ENCODE peak calls at places on chromosomes 11 and 22, in seven cellular contexts. A is HCT116, U is H1, L is HepG2, R is SK-N-SH, X is K562, N is GM12878. C is an unnamed sample.

GRCh38 chr22:23282986-23283385 is 102.7 kb downstream of the BCR start:
- DNase-seq in A (no peak), N (no peak), U (no peak), L (no peak), R (no peak), X (peak), C (no peak)

GRCh38 chr11:110219011-110219785 is 77.2 kb downstream of the RDX start:
- DNase-seq in A (no peak), X (no peak), N (no peak), U (no peak), L (no peak), R (no peak), C (no peak)

GRCh38 chr22:35740616-35741015 is 22.9 kb downstream of the APOL5 start:
- DNase-seq in N (no peak), A (no peak), L (no peak), R (no peak), X (no peak), U (no peak), C (no peak)

GRCh38 chr22:42173183-42173926 is 42.7 kb upstream of the CYP2D6 start:
- DNase-seq in U (no peak), N (no peak), A (no peak), R (no peak), X (no peak), L (no peak), C (no peak)

GRCh38 chr22:44311104-44311854 is 1.5 kb downstream of the SHISAL1 start:
- DNase-seq in R (no peak), N (no peak), A (no peak), U (no peak), L (no peak), X (no peak), C (no peak)

GRCh38 chr11:132405728-132406127 is 1035.3 kb downstream of the NTM start:
- DNase-seq in L (no peak), N (no peak), A (no peak), U (peak), R (no peak), X (no peak), C (no peak)

GRCh38 chr22:24878969-24879368 is 67.5 kb downstream of the LHFPL7 start:
- DNase-seq in X (no peak), R (no peak), L (no peak), N (no peak), A (no peak), U (no peak), C (no peak)

GRCh38 chr22:48779661-48780596 is 1047.7 kb downstream of the BRD1 start:
- DNase-seq in L (no peak), A (no peak), X (no peak), N (no peak), U (no peak), R (no peak), C (no peak)

GRCh38 chr11:5550440-5551095 is 2.2 kb upstream of the OR52H1 start:
- DNase-seq in X (peak), L (no peak), U (no peak), A (peak), N (peak), R (no peak), C (no peak)

GRCh38 chr11:57460017-57460755 is at the start of gene RTN4RL2:
- DNase-seq in X (peak), R (peak), A (peak), N (no peak), L (peak), U (no peak), C (peak)

GRCh38 chr11:7444582-7444981 is 40.7 kb upstream of the OLFML1 start:
- DNase-seq in R (no peak), X (no peak), A (no peak), U (no peak), N (no peak), L (no peak), C (no peak)

GRCh38 chr11:89436071-89436470 is 55.1 kb downstream of the NOX4 start:
- DNase-seq in A (no peak), N (no peak), U (no peak), R (no peak), L (no peak), X (no peak), C (no peak)

GRCh38 chr11:77106759-77107158 is 4.1 kb downstream of the OMP start:
- DNase-seq in X (no peak), A (no peak), L (no peak), R (no peak), U (no peak), N (no peak), C (no peak)

GRCh38 chr22:36359172-36359973 is 28.4 kb downstream of the MYH9 start:
- DNase-seq in X (no peak), A (no peak), R (no peak), U (no peak), L (no peak), N (peak), C (no peak)

GRCh38 chr11:72446929-72447753 is 12.8 kb upstream of the CLPB start:
- DNase-seq in A (peak), N (no peak), R (peak), U (no peak), L (peak), X (peak), C (peak)

GRCh38 chr11:47889714-47890441 is 41.7 kb upstream of the NUP160 start:
- DNase-seq in A (no peak), X (no peak), R (no peak), U (no peak), L (no peak), N (no peak), C (no peak)

GRCh38 chr11:47887910-47888569 is 39.9 kb upstream of the NUP160 start:
- DNase-seq in A (no peak), X (no peak), N (no peak), U (no peak), L (no peak), R (no peak), C (no peak)

GRCh38 chr11:47891886-47892285 is 43.7 kb upstream of the NUP160 start:
- DNase-seq in U (no peak), N (no peak), L (no peak), A (no peak), R (no peak), X (no peak), C (no peak)

GRCh38 chr11:47881145-47881544 is 33.0 kb upstream of the NUP160 start:
- DNase-seq in R (no peak), N (no peak), X (no peak), L (no peak), U (no peak), A (no peak), C (no peak)

DNA sequence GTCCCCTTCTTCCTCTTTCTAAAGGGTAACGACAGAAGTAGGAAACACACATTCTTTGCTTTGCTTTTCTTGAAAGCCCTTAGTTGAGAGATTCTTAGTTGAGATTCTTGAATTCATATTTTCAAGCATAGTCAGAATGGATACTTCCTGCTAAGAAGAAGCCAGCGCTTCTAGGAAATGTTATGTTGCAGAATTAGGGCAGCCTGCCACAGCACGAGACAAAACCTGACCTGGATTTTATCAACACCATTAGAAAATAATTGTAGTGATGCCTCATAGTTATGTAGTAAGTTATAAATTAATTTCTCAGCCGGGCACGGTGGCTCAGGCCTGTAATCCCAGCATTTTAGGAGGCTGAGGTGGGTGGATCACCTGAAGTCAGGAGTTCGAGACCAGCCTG is 37.9 kb upstream of the NUP160 start:
- DNase-seq in R (no peak), U (no peak), X (no peak), A (no peak), L (no peak), N (no peak), C (no peak)
- TF ChIP-seq JUND in R (peak), U (no peak), X (no peak), A (no peak), L (no peak), N (no peak), C (no peak)

GRCh38 chr11:2740275-2740940 is 40.6 kb upstream of the KCNQ1OT1 start:
- DNase-seq in L (no peak), U (no peak), R (no peak), N (no peak), X (peak), A (no peak), C (no peak)

GRCh38 chr11:2737876-2738275 is 38.1 kb upstream of the KCNQ1OT1 start:
- DNase-seq in R (no peak), U (no peak), A (no peak), X (peak), N (no peak), L (no peak), C (no peak)

GRCh38 chr11:2737226-2737590 is 37.4 kb upstream of the KCNQ1OT1 start:
- DNase-seq in N (no peak), A (no peak), L (no peak), R (no peak), X (no peak), U (no peak), C (no peak)

GRCh38 chr11:2739531-2740274 is 39.9 kb upstream of the KCNQ1OT1 start:
- DNase-seq in A (no peak), L (no peak), U (no peak), X (no peak), N (no peak), R (no peak), C (no peak)

GRCh38 chr11:2738551-2739431 is 39.0 kb upstream of the KCNQ1OT1 start:
- DNase-seq in U (no peak), L (no peak), N (no peak), A (no peak), R (no peak), X (peak), C (no peak)
- TF ChIP-seq JUND in U (no peak), L (no peak), N (no peak), A (no peak), R (no peak), X (no peak), C (no peak)

GRCh38 chr11:34373727-34374126 is 15.9 kb upstream of the ABTB2 start:
- DNase-seq in A (no peak), N (no peak), R (no peak), X (no peak), L (no peak), U (no peak), C (no peak)

GRCh38 chr11:34381775-34382174 is 24.0 kb upstream of the ABTB2 start:
- DNase-seq in R (no peak), X (no peak), U (no peak), L (no peak), A (no peak), N (no peak), C (no peak)

GRCh38 chr11:34379539-34379938 is 21.7 kb upstream of the ABTB2 start:
- DNase-seq in R (no peak), L (no peak), U (no peak), A (no peak), N (no peak), X (no peak), C (no peak)

GRCh38 chr11:34380696-34381095 is 22.9 kb upstream of the ABTB2 start:
- DNase-seq in R (no peak), L (peak), U (no peak), X (no peak), A (peak), N (no peak), C (no peak)

GRCh38 chr11:34379081-34379480 is 21.3 kb upstream of the ABTB2 start:
- DNase-seq in L (no peak), N (no peak), A (no peak), R (no peak), X (no peak), U (no peak), C (no peak)
- TF ChIP-seq JUND in L (no peak), N (no peak), A (no peak), R (no peak), X (no peak), U (no peak), C (no peak)

GRCh38 chr11:86087281-86087680 is 18.4 kb upstream of the PICALM start:
- DNase-seq in R (no peak), U (no peak), X (no peak), A (no peak), L (no peak), N (no peak), C (no peak)
- TF ChIP-seq JUND in R (no peak), U (no peak), X (no peak), A (no peak), L (no peak), N (no peak), C (no peak)

GRCh38 chr11:33525789-33526188 is 174.8 kb downstream of the C11orf91 start:
- DNase-seq in U (peak), X (no peak), N (no peak), L (no peak), A (no peak), R (no peak), C (no peak)

GRCh38 chr11:33520103-33520502 is 180.5 kb downstream of the C11orf91 start:
- DNase-seq in X (no peak), N (no peak), L (no peak), A (no peak), R (no peak), U (no peak), C (no peak)

DNA sequence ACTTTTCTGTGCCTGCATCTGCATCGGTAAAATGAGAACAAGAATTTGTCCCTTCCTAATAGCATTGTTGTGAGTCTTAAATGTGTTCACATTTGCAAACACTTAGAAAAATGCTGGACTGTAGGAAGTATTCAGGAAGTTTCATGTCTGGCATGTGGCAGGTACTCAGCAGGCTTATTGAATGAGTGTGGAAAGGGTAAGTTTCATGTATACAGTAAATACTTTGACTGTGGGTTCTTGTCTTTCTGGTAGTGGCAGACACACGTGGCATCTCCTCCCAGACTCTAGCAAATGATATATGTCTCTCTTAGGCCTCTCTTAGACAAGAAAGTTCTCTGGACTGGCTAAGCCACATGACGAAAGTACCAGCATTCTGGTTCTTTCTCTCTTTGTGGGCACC is 179.2 kb downstream of the C11orf91 start:
- DNase-seq in X (no peak), A (no peak), N (no peak), R (no peak), U (no peak), L (no peak), C (no peak)
- TF ChIP-seq JUND in X (no peak), A (no peak), N (no peak), R (no peak), U (no peak), L (no peak), C (no peak)

DNA sequence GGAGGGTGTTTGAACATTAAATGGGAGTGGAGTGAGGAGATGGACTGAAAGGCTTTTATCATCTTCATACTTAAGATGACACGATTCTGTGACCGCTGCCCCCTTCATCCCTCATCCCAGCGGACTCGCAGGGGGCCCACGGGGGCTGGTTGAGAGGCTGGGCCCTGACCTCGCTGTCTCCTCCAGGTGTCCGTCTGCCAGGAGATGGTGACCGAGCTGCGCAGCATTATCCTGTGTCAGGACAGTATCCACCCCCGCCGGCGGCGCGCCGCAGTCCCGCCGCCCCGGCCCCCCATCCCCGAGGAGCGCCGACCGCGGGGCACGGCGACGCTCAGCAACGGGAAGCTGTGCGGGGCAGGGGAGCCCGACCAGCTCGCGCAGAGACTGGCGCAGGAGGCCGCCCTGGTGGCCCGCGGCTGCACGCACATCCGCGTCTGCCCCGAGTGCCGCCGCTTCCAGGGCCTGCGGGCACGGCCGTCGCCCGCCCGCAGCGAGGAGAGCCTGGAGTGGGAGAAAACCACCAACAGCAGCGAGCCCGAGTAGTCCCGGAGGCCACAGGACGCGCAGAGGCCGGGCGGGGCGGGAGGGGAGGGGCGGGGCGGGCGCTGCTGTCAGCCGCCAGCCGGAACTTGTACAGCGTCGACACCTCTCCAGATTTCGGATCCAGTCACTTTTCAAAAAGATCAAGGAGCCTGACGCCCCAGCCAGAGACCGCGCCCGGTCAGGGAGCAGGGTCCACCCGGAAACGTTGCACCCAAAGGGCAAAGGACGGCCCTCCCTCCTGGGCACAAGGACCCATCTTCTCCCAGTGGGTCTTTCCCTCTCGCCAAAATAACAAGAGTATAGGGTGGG is 38.0 kb upstream of the TBCEL start:
- DNase-seq in X (peak), U (no peak), A (no peak), R (peak), L (peak), N (no peak), C (peak)
- TF ChIP-seq JUND in X (no peak), U (no peak), A (no peak), R (no peak), L (no peak), N (no peak), C (no peak)

GRCh38 chr11:101880208-101880607 is 34.6 kb upstream of the CEP126 start:
- DNase-seq in N (no peak), R (peak), U (no peak), X (peak), A (peak), L (peak), C (peak)
- TF ChIP-seq JUND in N (no peak), R (no peak), U (no peak), X (no peak), A (no peak), L (no peak), C (no peak)

GRCh38 chr11:74438681-74439080 is 28.7 kb downstream of the KCNE3 start:
- DNase-seq in N (no peak), U (no peak), L (no peak), X (no peak), A (no peak), R (no peak), C (no peak)

GRCh38 chr11:74429205-74429604 is 31.0 kb upstream of the PGM2L1 start:
- DNase-seq in L (no peak), X (no peak), A (no peak), U (no peak), N (no peak), R (no peak), C (no peak)

GRCh38 chr11:74437441-74437840 is 29.9 kb downstream of the KCNE3 start:
- DNase-seq in A (no peak), R (no peak), X (peak), U (no peak), N (no peak), L (no peak), C (no peak)

DNA sequence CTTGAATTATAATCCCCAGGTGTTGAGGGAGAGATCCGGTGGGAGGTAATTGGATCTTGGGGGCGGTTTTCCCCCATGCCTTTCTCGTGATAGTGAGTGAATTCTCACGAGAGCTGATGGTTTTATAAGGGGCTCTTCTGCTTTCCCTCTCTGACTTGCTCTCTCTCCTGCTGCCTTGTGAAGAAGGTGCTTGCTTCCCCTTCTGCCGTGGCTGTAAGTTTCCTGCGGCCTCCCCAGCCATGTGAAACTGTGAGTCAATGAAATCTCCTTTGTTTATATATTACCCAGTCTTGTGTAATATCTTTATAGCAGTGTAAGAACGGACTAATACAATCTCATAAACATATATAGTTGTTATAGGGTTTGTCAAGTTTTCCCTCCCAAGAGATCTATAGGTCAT is 32.8 kb downstream of the KCNE3 start:
- DNase-seq in L (no peak), R (no peak), N (no peak), X (no peak), A (no peak), U (no peak), C (no peak)
- TF ChIP-seq JUND in L (no peak), R (no peak), N (no peak), X (no peak), A (no peak), U (no peak), C (no peak)